ENCODE peak calls at places on chromosomes 5 and 9, in ten cellular contexts. R, X, Q, M, Z, E, S, K, W and A are unnamed samples.

GRCh38 chr9:99269429-99269828 is 47.3 kb downstream of the SEC61B start:
- DNase-seq in Q (peak), E (no peak), S (no peak), W (no peak), Z (no peak), X (no peak), M (no peak), K (no peak), R (peak), A (peak)

GRCh38 chr9:124078641-124079040 is 67.1 kb downstream of the LHX2 start:
- DNase-seq in E (peak), R (peak), W (no peak), K (no peak), Q (no peak), M (no peak), Z (no peak), S (no peak), X (no peak), A (peak)

GRCh38 chr5:179118338-179118737 is 58.2 kb downstream of the ZNF354C start:
- DNase-seq in Q (no peak), Z (no peak), W (no peak), M (no peak), E (no peak), X (no peak), K (no peak), S (no peak), R (no peak), A (no peak)

GRCh38 chr9:98381311-98382103 is 126.1 kb upstream of the TBC1D2 start:
- DNase-seq in R (no peak), S (no peak), M (peak), Z (no peak), Q (no peak), E (no peak), K (no peak), X (no peak), W (no peak), A (no peak)

GRCh38 chr5:172918421-172919371 is 40.5 kb upstream of the RPL26L1 start:
- DNase-seq in Z (peak), M (no peak), W (no peak), X (no peak), E (no peak), K (no peak), R (no peak), S (no peak), Q (no peak), A (no peak)

GRCh38 chr5:107858788-107859187 is 188.1 kb upstream of the EFNA5 start:
- DNase-seq in Q (no peak), W (no peak), K (no peak), S (no peak), Z (no peak), E (no peak), M (no peak), X (no peak), R (no peak), A (no peak)

GRCh38 chr5:131272365-131273123 is 8.7 kb downstream of the CDC42SE2 start:
- DNase-seq in K (no peak), M (no peak), Z (no peak), S (no peak), Q (no peak), W (no peak), E (no peak), R (peak), X (no peak), A (peak)

GRCh38 chr9:108599571-108599970 is 256.2 kb downstream of the ACTL7B start:
- DNase-seq in R (no peak), X (no peak), S (no peak), E (no peak), Q (no peak), M (no peak), K (no peak), W (no peak), Z (no peak), A (no peak)

GRCh38 chr9:87862536-87863268 is 20.0 kb upstream of the SPATA31E1 start:
- DNase-seq in S (no peak), W (no peak), X (no peak), E (peak), R (peak), Q (peak), K (no peak), Z (no peak), M (no peak), A (peak)

GRCh38 chr9:133576591-133577462 is 32.4 kb downstream of the FAM163B start:
- DNase-seq in M (no peak), Q (no peak), R (no peak), X (no peak), E (no peak), Z (no peak), W (no peak), S (no peak), K (no peak), A (peak)

GRCh38 chr9:127838375-127839078 is 15.9 kb downstream of the ENG start:
- DNase-seq in K (no peak), Q (peak), S (no peak), Z (no peak), W (no peak), R (peak), E (peak), M (no peak), X (no peak), A (peak)

GRCh38 chr5:109329296-109330252 is 80.2 kb downstream of the PJA2 start:
- DNase-seq in E (no peak), M (no peak), W (no peak), X (no peak), Q (no peak), S (no peak), R (peak), K (no peak), Z (no peak), A (peak)

GRCh38 chr5:10133830-10134229 is 115.9 kb downstream of the ATPSCKMT start:
- DNase-seq in Z (no peak), M (no peak), K (no peak), X (no peak), W (no peak), Q (no peak), S (no peak), R (no peak), E (no peak), A (peak)

GRCh38 chr5:81045389-81045807 is 85.2 kb downstream of the RASGRF2 start:
- DNase-seq in M (no peak), Q (no peak), Z (no peak), K (no peak), W (no peak), R (peak), S (no peak), E (no peak), X (no peak), A (no peak)